ENCODE peak calls at places on chromosomes 11 and 22, in four cellular contexts. One of them, this sample, is unnamed.

GRCh38 chr11:23236846-23237550 is 376.7 kb upstream of the CCDC179 start:
- DNase-seq in Caco-2: no peak
- DNase-seq in heart left ventricle: no peak
- DNase-seq in fibroblast of pulmonary artery: peak
- DNase-seq in this sample: no peak

GRCh38 chr11:75276696-75277095 is 36.1 kb downstream of the TPBGL start:
- DNase-seq in Caco-2: no peak
- DNase-seq in heart left ventricle: peak
- DNase-seq in fibroblast of pulmonary artery: no peak
- DNase-seq in this sample: no peak

GRCh38 chr22:33465554-33465953 is 407.4 kb upstream of the SYN3 start:
- DNase-seq in Caco-2: no peak
- DNase-seq in heart left ventricle: no peak
- DNase-seq in fibroblast of pulmonary artery: no peak
- DNase-seq in this sample: no peak

GRCh38 chr11:74024630-74025029 is 15.7 kb upstream of the UCP3 start:
- DNase-seq in Caco-2: no peak
- DNase-seq in heart left ventricle: no peak
- DNase-seq in fibroblast of pulmonary artery: peak
- DNase-seq in this sample: no peak

GRCh38 chr11:86802601-86803051 is 2.3 kb downstream of the PRSS23 start:
- DNase-seq in Caco-2: peak
- DNase-seq in heart left ventricle: no peak
- DNase-seq in fibroblast of pulmonary artery: peak
- DNase-seq in this sample: no peak

GRCh38 chr22:20940178-20940790 is 23.1 kb downstream of the CRKL start:
- DNase-seq in Caco-2: no peak
- DNase-seq in heart left ventricle: no peak
- DNase-seq in fibroblast of pulmonary artery: no peak
- DNase-seq in this sample: no peak

GRCh38 chr11:19201737-19202605 is at the start of gene CSRP3:
- DNase-seq in Caco-2: no peak
- DNase-seq in heart left ventricle: peak
- DNase-seq in fibroblast of pulmonary artery: no peak
- DNase-seq in this sample: no peak

GRCh38 chr11:110141812-110142211 is 48.6 kb downstream of the ZC3H12C start:
- DNase-seq in Caco-2: no peak
- DNase-seq in heart left ventricle: no peak
- DNase-seq in fibroblast of pulmonary artery: no peak
- DNase-seq in this sample: no peak

GRCh38 chr11:130471731-130472433 is 23.4 kb downstream of the ADAMTS15 start:
- DNase-seq in Caco-2: no peak
- DNase-seq in heart left ventricle: no peak
- DNase-seq in fibroblast of pulmonary artery: no peak
- DNase-seq in this sample: no peak

GRCh38 chr11:20337526-20338154 is 25.9 kb upstream of the HTATIP2 start:
- DNase-seq in Caco-2: peak
- DNase-seq in heart left ventricle: no peak
- DNase-seq in fibroblast of pulmonary artery: peak
- DNase-seq in this sample: no peak

GRCh38 chr11:33926954-33927552 is 35.2 kb upstream of the LMO2 start:
- DNase-seq in Caco-2: no peak
- DNase-seq in heart left ventricle: no peak
- DNase-seq in fibroblast of pulmonary artery: no peak
- DNase-seq in this sample: no peak

GRCh38 chr11:10743354-10744035 is 7.6 kb upstream of the CTR9 start:
- DNase-seq in Caco-2: peak
- DNase-seq in heart left ventricle: peak
- DNase-seq in fibroblast of pulmonary artery: no peak
- DNase-seq in this sample: no peak

GRCh38 chr22:49260681-49261580 is 566.7 kb downstream of the BRD1 start:
- DNase-seq in Caco-2: no peak
- DNase-seq in heart left ventricle: no peak
- DNase-seq in fibroblast of pulmonary artery: no peak
- DNase-seq in this sample: no peak

GRCh38 chr22:30602049-30602448 is 4.9 kb upstream of the TCN2 start:
- DNase-seq in Caco-2: peak
- DNase-seq in heart left ventricle: no peak
- DNase-seq in fibroblast of pulmonary artery: peak
- DNase-seq in this sample: no peak

GRCh38 chr11:43825217-43825816 is 55.3 kb upstream of the ALKBH3 start:
- DNase-seq in Caco-2: peak
- DNase-seq in heart left ventricle: no peak
- DNase-seq in fibroblast of pulmonary artery: peak
- DNase-seq in this sample: no peak

GRCh38 chr11:64322925-64323260 is 5.0 kb downstream of the PRDX5 start:
- DNase-seq in Caco-2: no peak
- DNase-seq in heart left ventricle: no peak
- DNase-seq in fibroblast of pulmonary artery: no peak
- DNase-seq in this sample: no peak

GRCh38 chr11:102798012-102798746 is at the start of gene MMP1:
- DNase-seq in Caco-2: peak
- DNase-seq in heart left ventricle: no peak
- DNase-seq in fibroblast of pulmonary artery: peak
- DNase-seq in this sample: no peak

GRCh38 chr22:45564349-45565030 is 61.8 kb downstream of the FBLN1 start:
- DNase-seq in Caco-2: no peak
- DNase-seq in heart left ventricle: no peak
- DNase-seq in fibroblast of pulmonary artery: no peak
- DNase-seq in this sample: no peak

GRCh38 chr11:73342633-73343032 is 33.6 kb upstream of the RELT start:
- DNase-seq in Caco-2: no peak
- DNase-seq in heart left ventricle: no peak
- DNase-seq in fibroblast of pulmonary artery: no peak
- DNase-seq in this sample: peak

GRCh38 chr11:34791725-34792124 is 124.5 kb downstream of the APIP start:
- DNase-seq in Caco-2: no peak
- DNase-seq in heart left ventricle: no peak
- DNase-seq in fibroblast of pulmonary artery: no peak
- DNase-seq in this sample: no peak

GRCh38 chr22:32536352-32536751 is 61.7 kb downstream of the FBXO7 start:
- DNase-seq in Caco-2: no peak
- DNase-seq in heart left ventricle: no peak
- DNase-seq in fibroblast of pulmonary artery: no peak
- DNase-seq in this sample: no peak

GRCh38 chr11:45906096-45906682 is 882 bp downstream of the FREY1 start:
- DNase-seq in Caco-2: no peak
- DNase-seq in heart left ventricle: no peak
- DNase-seq in fibroblast of pulmonary artery: no peak
- DNase-seq in this sample: no peak

DNA sequence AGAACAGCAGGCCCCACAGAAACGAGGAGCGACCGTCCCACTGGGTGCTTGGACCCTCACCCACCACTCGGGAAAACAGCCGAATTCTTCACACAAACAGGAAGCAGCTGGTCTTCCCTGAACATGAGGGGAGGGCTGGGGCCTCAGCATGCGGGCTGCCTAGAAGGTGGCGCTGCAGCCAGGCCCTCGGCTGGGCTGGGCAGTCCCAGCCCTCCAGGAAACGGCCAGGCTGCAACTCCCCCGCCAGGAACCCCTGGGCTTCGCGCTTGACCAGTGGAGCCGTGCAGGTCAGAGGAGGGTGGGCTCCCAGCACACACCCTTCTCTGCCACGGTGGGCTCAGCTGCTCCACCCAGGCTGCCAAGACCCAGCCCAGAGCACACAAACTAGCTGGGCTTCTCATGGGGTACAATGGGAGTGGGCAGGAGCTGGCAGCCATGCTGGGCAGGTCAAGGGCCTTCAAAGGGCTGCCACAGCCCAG is 29.6 kb downstream of the IGF2 start:
- DNase-seq in Caco-2: no peak
- DNase-seq in heart left ventricle: peak
- DNase-seq in fibroblast of pulmonary artery: no peak
- DNase-seq in this sample: no peak
- TF ChIP-seq CTCF in Caco-2: no peak
- TF ChIP-seq CTCF in heart left ventricle: peak
- TF ChIP-seq CTCF in fibroblast of pulmonary artery: no peak
- TF ChIP-seq CTCF in this sample: no peak

GRCh38 chr11:62061356-62062222 is 62.2 kb upstream of the INCENP start:
- DNase-seq in Caco-2: no peak
- DNase-seq in heart left ventricle: no peak
- DNase-seq in fibroblast of pulmonary artery: peak
- DNase-seq in this sample: no peak
- TF ChIP-seq CTCF in Caco-2: no peak
- TF ChIP-seq CTCF in heart left ventricle: no peak
- TF ChIP-seq CTCF in fibroblast of pulmonary artery: peak
- TF ChIP-seq CTCF in this sample: peak

GRCh38 chr11:124953753-124954624 is at the start of gene CCDC15:
- DNase-seq in Caco-2: peak
- DNase-seq in heart left ventricle: peak
- DNase-seq in fibroblast of pulmonary artery: peak
- DNase-seq in this sample: peak
- TF ChIP-seq CTCF in Caco-2: no peak
- TF ChIP-seq CTCF in heart left ventricle: no peak
- TF ChIP-seq CTCF in fibroblast of pulmonary artery: no peak
- TF ChIP-seq CTCF in this sample: no peak

DNA sequence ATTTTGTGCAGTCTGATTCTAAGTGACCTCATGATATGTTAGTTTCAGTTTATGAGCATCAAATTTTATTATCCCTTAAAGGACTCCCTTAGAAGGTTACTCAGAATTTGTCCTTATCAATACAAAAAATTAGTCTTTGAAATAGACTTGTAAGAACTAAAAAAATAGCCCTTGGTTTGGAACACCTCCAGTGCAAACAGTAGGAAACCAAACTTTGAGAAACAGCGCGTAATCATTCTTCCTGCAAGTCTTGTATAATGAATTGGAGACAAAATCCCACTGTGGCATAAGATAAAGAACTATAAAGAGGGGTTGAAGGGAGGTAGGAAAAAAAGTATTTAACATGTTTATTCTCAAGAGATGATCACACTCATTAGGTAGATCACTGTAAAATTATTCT is 10.8 kb upstream of the MSANTD4 start:
- DNase-seq in Caco-2: no peak
- DNase-seq in heart left ventricle: no peak
- DNase-seq in fibroblast of pulmonary artery: no peak
- DNase-seq in this sample: no peak
- TF ChIP-seq CTCF in Caco-2: no peak
- TF ChIP-seq CTCF in heart left ventricle: no peak
- TF ChIP-seq CTCF in fibroblast of pulmonary artery: no peak
- TF ChIP-seq CTCF in this sample: no peak

DNA sequence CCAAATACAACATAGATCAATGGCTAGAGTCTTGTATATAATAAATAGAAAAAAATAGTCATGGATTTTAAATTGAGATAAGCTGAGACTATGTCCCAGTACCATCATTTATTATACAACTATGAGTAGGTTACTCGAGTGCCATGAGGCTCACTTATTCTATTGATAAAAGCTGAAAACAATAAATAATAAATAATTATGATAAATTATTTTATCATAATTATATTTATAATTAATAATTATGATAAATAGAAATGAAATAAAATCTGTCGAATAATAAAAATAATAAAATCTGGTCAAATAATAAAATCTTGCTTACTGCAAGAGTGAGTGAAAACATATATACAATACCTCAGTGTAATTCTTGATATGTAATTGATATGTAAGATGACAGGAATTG is 801.4 kb downstream of the FAM181B start:
- DNase-seq in Caco-2: no peak
- DNase-seq in heart left ventricle: no peak
- DNase-seq in fibroblast of pulmonary artery: no peak
- DNase-seq in this sample: no peak
- TF ChIP-seq CTCF in Caco-2: no peak
- TF ChIP-seq CTCF in heart left ventricle: no peak
- TF ChIP-seq CTCF in fibroblast of pulmonary artery: no peak
- TF ChIP-seq CTCF in this sample: no peak

DNA sequence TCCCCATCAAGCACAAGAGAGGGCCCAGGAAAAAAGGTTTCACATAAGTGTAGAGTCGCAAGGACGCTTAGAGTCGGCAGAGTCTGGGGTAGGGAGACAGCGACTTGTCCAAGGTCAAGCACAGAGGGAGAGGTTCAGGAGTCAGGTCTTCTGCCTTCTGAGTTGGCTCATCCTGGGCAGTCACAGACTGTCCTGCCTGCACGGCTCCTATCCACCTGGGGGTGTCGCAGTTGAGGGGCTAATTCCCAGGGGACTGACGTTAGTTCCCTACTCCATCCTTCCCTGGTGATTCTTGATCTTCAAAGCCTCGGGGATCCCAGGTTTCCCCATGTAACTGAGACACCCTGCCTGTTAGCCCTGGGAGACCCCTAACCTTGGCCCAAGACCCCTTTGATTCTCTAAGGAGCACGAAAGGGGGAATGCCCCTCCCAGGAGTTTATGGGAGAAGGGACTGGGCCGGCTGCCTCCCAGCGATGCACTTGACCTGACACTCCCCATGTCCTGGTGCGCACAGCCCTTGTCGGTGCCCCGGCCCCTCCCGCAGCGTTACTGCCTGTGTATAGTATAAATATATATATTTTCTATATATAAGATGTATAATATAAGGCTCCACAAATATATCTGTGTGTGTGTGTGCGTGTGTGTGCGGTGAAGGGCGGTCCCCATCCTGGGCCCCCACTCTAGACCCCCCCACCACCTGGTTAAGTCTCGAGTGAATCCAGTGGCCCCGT is 14.7 kb upstream of the TAB1 start:
- DNase-seq in Caco-2: no peak
- DNase-seq in heart left ventricle: no peak
- DNase-seq in fibroblast of pulmonary artery: peak
- DNase-seq in this sample: no peak
- TF ChIP-seq CTCF in Caco-2: no peak
- TF ChIP-seq CTCF in heart left ventricle: peak
- TF ChIP-seq CTCF in fibroblast of pulmonary artery: peak
- TF ChIP-seq CTCF in this sample: peak

DNA sequence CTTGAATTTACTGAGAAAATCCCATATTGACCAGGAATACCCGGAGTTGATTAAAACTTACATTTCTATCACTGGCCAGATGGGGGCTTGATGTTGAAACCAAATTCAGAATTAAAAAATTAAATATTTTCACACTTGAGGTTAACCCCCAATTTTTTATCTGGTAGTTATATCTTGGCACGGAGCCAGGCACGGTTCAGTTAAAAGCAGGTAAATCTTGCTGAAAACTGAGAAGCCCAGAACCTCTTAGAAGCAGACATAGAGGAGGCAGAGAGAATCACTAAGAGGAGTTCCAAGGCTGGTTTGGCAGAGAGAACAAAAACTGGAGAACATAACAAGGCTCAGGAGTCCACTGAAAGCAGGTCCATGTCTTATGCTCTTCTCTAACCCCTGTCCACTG is 77.7 kb downstream of the USP35 start:
- DNase-seq in Caco-2: no peak
- DNase-seq in heart left ventricle: no peak
- DNase-seq in fibroblast of pulmonary artery: no peak
- DNase-seq in this sample: no peak
- TF ChIP-seq CTCF in Caco-2: no peak
- TF ChIP-seq CTCF in heart left ventricle: no peak
- TF ChIP-seq CTCF in fibroblast of pulmonary artery: no peak
- TF ChIP-seq CTCF in this sample: no peak

GRCh38 chr22:43060213-43060612 is 29.0 kb downstream of the TTLL1 start:
- DNase-seq in Caco-2: peak
- DNase-seq in heart left ventricle: no peak
- DNase-seq in fibroblast of pulmonary artery: peak
- DNase-seq in this sample: peak
- TF ChIP-seq CTCF in Caco-2: peak
- TF ChIP-seq CTCF in heart left ventricle: peak
- TF ChIP-seq CTCF in fibroblast of pulmonary artery: peak
- TF ChIP-seq CTCF in this sample: peak

GRCh38 chr22:42072606-42073330 is 1.3 kb upstream of the PHETA2 start:
- DNase-seq in Caco-2: peak
- DNase-seq in heart left ventricle: no peak
- DNase-seq in fibroblast of pulmonary artery: no peak
- DNase-seq in this sample: no peak
- TF ChIP-seq CTCF in Caco-2: no peak
- TF ChIP-seq CTCF in heart left ventricle: no peak
- TF ChIP-seq CTCF in fibroblast of pulmonary artery: no peak
- TF ChIP-seq CTCF in this sample: no peak